ENCODE peak calls at places on chromosomes 6 and 20, in eight cellular contexts. One of them, this sample, is unnamed.

GRCh38 chr6:125201961-125202729 is 48.6 kb downstream of the TPD52L1 start:
- DNase-seq in lung microvascular endothelial cell: peak
- DNase-seq in endothelial cell: no peak
- DNase-seq in activated T-cell treated with anti-CD3 and anti-CD28 coated beads, Interleukin-2, amount 50 U/mL, for 4 hours: no peak
- DNase-seq in neural progenitor cell: no peak
- DNase-seq in spleen: no peak
- DNase-seq in ELR: peak
- DNase-seq in activated B cell treated with CpG ODN at 0.5 μM for 24 hours: no peak
- DNase-seq in this sample: no peak

GRCh38 chr6:138986578-138986977 is 1.5 kb downstream of the REPS1 start:
- DNase-seq in activated B cell treated with CpG ODN at 0.5 μM for 24 hours: no peak
- DNase-seq in spleen: no peak
- DNase-seq in activated T-cell treated with anti-CD3 and anti-CD28 coated beads, Interleukin-2, amount 50 U/mL, for 4 hours: no peak
- DNase-seq in endothelial cell: no peak
- DNase-seq in ELR: peak
- DNase-seq in neural progenitor cell: no peak
- DNase-seq in lung microvascular endothelial cell: peak
- DNase-seq in this sample: peak

GRCh38 chr6:8278562-8278961 is 156.8 kb downstream of the SLC35B3 start:
- DNase-seq in spleen: no peak
- DNase-seq in activated B cell treated with CpG ODN at 0.5 μM for 24 hours: no peak
- DNase-seq in ELR: no peak
- DNase-seq in neural progenitor cell: no peak
- DNase-seq in lung microvascular endothelial cell: no peak
- DNase-seq in activated T-cell treated with anti-CD3 and anti-CD28 coated beads, Interleukin-2, amount 50 U/mL, for 4 hours: no peak
- DNase-seq in endothelial cell: no peak
- DNase-seq in this sample: no peak

GRCh38 chr20:31712564-31713311 is 9.9 kb downstream of the BCL2L1 start:
- DNase-seq in spleen: peak
- DNase-seq in ELR: peak
- DNase-seq in lung microvascular endothelial cell: peak
- DNase-seq in endothelial cell: no peak
- DNase-seq in neural progenitor cell: peak
- DNase-seq in activated B cell treated with CpG ODN at 0.5 μM for 24 hours: no peak
- DNase-seq in activated T-cell treated with anti-CD3 and anti-CD28 coated beads, Interleukin-2, amount 50 U/mL, for 4 hours: no peak
- DNase-seq in this sample: peak

GRCh38 chr6:169288591-169288990 is 34.9 kb upstream of the THBS2 start:
- DNase-seq in endothelial cell: no peak
- DNase-seq in ELR: peak
- DNase-seq in activated T-cell treated with anti-CD3 and anti-CD28 coated beads, Interleukin-2, amount 50 U/mL, for 4 hours: no peak
- DNase-seq in spleen: no peak
- DNase-seq in neural progenitor cell: no peak
- DNase-seq in lung microvascular endothelial cell: no peak
- DNase-seq in activated B cell treated with CpG ODN at 0.5 μM for 24 hours: no peak
- DNase-seq in this sample: no peak

GRCh38 chr6:52505726-52506501 is 70.9 kb downstream of the TRAM2 start:
- DNase-seq in ELR: no peak
- DNase-seq in neural progenitor cell: no peak
- DNase-seq in lung microvascular endothelial cell: no peak
- DNase-seq in activated B cell treated with CpG ODN at 0.5 μM for 24 hours: no peak
- DNase-seq in endothelial cell: no peak
- DNase-seq in spleen: no peak
- DNase-seq in activated T-cell treated with anti-CD3 and anti-CD28 coated beads, Interleukin-2, amount 50 U/mL, for 4 hours: no peak
- DNase-seq in this sample: no peak

GRCh38 chr6:149201068-149201655 is 116.3 kb upstream of the TAB2 start:
- DNase-seq in ELR: no peak
- DNase-seq in endothelial cell: no peak
- DNase-seq in lung microvascular endothelial cell: no peak
- DNase-seq in activated T-cell treated with anti-CD3 and anti-CD28 coated beads, Interleukin-2, amount 50 U/mL, for 4 hours: no peak
- DNase-seq in spleen: no peak
- DNase-seq in neural progenitor cell: no peak
- DNase-seq in activated B cell treated with CpG ODN at 0.5 μM for 24 hours: no peak
- DNase-seq in this sample: no peak

GRCh38 chr6:11586117-11586516 is 48.6 kb downstream of the TMEM170B start:
- DNase-seq in neural progenitor cell: no peak
- DNase-seq in ELR: peak
- DNase-seq in activated T-cell treated with anti-CD3 and anti-CD28 coated beads, Interleukin-2, amount 50 U/mL, for 4 hours: no peak
- DNase-seq in spleen: no peak
- DNase-seq in activated B cell treated with CpG ODN at 0.5 μM for 24 hours: no peak
- DNase-seq in lung microvascular endothelial cell: no peak
- DNase-seq in endothelial cell: no peak
- DNase-seq in this sample: no peak

GRCh38 chr6:161407581-161407980 is 133.7 kb upstream of the AGPAT4 start:
- DNase-seq in activated B cell treated with CpG ODN at 0.5 μM for 24 hours: no peak
- DNase-seq in ELR: peak
- DNase-seq in spleen: no peak
- DNase-seq in activated T-cell treated with anti-CD3 and anti-CD28 coated beads, Interleukin-2, amount 50 U/mL, for 4 hours: no peak
- DNase-seq in lung microvascular endothelial cell: no peak
- DNase-seq in neural progenitor cell: peak
- DNase-seq in endothelial cell: no peak
- DNase-seq in this sample: peak